ENCODE peak calls at places on chromosomes 13 and 19, in seven cellular contexts. Y is H9, O is mesendoderm, T is IMR-90, F is mesenchymal stem cell, B is H1, Q is trophoblast cell. E is an unnamed sample.

GRCh38 chr19:23823952-23824389 is 65.3 kb upstream of the ZNF681 start:
- DNase-seq in T (no peak), Y (peak), O (peak), F (peak), B (peak), Q (peak), E (peak)

GRCh38 chr13:59996461-59996860 is 167.3 kb downstream of the DIAPH3 start:
- DNase-seq in F (no peak), Y (no peak), B (no peak), Q (no peak), T (no peak), O (no peak), E (no peak)

GRCh38 chr13:40389081-40389641 is 277.3 kb downstream of the FOXO1 start:
- DNase-seq in T (no peak), Y (no peak), O (no peak), F (no peak), Q (no peak), B (no peak), E (no peak)

GRCh38 chr19:33726756-33727155 is 69.9 kb upstream of the KCTD15 start:
- DNase-seq in O (no peak), B (no peak), T (no peak), Q (no peak), Y (no peak), F (no peak), E (no peak)

GRCh38 chr13:44331446-44331845 is 42.2 kb upstream of the SERP2 start:
- DNase-seq in O (no peak), T (no peak), F (peak), Y (no peak), B (no peak), Q (no peak), E (no peak)

GRCh38 chr13:23796546-23796945 is 92.7 kb downstream of the MIPEP start:
- DNase-seq in O (no peak), F (peak), B (no peak), T (peak), Y (no peak), Q (no peak), E (no peak)

GRCh38 chr13:46475586-46475991 is 77.4 kb upstream of the LRCH1 start:
- DNase-seq in B (no peak), Q (no peak), F (peak), T (no peak), O (no peak), Y (no peak), E (no peak)

GRCh38 chr13:33761744-33762143 is 56.2 kb upstream of the RFC3 start:
- DNase-seq in F (no peak), Y (peak), Q (no peak), O (peak), T (no peak), B (no peak), E (no peak)

GRCh38 chr13:106591299-106591698 is 23.4 kb upstream of the ARGLU1 start:
- DNase-seq in F (no peak), Y (no peak), B (no peak), O (no peak), Q (no peak), T (no peak), E (no peak)

GRCh38 chr19:16111909-16112752 is 442 bp downstream of the RAB8A start:
- DNase-seq in Q (peak), Y (no peak), O (no peak), F (no peak), B (no peak), T (no peak), E (no peak)

GRCh38 chr13:88085036-88085435 is 413.9 kb downstream of the SLITRK5 start:
- DNase-seq in Y (no peak), T (no peak), B (no peak), Q (no peak), O (no peak), F (peak), E (no peak)

GRCh38 chr13:61316647-61317046 is 99.0 kb downstream of the PCDH20 start:
- DNase-seq in B (peak), Y (peak), F (no peak), T (no peak), Q (no peak), O (peak), E (no peak)

GRCh38 chr19:34128558-34129250 is 43.6 kb upstream of the LSM14A start:
- DNase-seq in Q (no peak), T (no peak), Y (no peak), F (no peak), B (no peak), O (no peak), E (no peak)

GRCh38 chr19:39352549-39353285 is 10.5 kb downstream of the SAMD4B start:
- DNase-seq in F (no peak), Q (no peak), T (no peak), B (no peak), O (no peak), Y (no peak), E (no peak)

GRCh38 chr13:92976657-92977056 is 249.9 kb upstream of the GPC6 start:
- DNase-seq in Q (no peak), Y (no peak), F (no peak), B (no peak), T (no peak), O (no peak), E (no peak)

GRCh38 chr13:100209857-100210580 is 121.1 kb downstream of the PCCA start:
- DNase-seq in B (no peak), Y (no peak), F (no peak), O (no peak), T (peak), Q (no peak), E (no peak)

GRCh38 chr19:42634409-42635232 is 39.9 kb upstream of the CEACAM8 start:
- DNase-seq in Q (peak), O (peak), F (no peak), B (no peak), T (peak), Y (no peak), E (no peak)

GRCh38 chr19:7519411-7520130 is 2.9 kb upstream of the MCOLN1 start:
- DNase-seq in Y (no peak), B (no peak), F (no peak), O (no peak), T (no peak), Q (no peak), E (no peak)
- H3K18ac ChIP-seq in Y (no peak), B (no peak), F (no peak), O (no peak), T (no peak), Q (no peak), E (no peak)

GRCh38 chr19:30358821-30359580 is 13.2 kb upstream of the ZNF536 start:
- DNase-seq in Y (no peak), F (no peak), T (no peak), B (no peak), O (no peak), Q (no peak), E (no peak)
- H3K18ac ChIP-seq in Y (peak), F (no peak), T (no peak), B (peak), O (no peak), Q (no peak), E (peak)

GRCh38 chr19:48170817-48171347 is 402 bp downstream of the ZSWIM9 start:
- DNase-seq in T (no peak), Q (no peak), F (no peak), Y (peak), B (no peak), O (peak), E (no peak)
- H3K18ac ChIP-seq in T (peak), Q (peak), F (peak), Y (peak), B (no peak), O (peak), E (peak)

GRCh38 chr19:20154636-20155035 is 12.4 kb upstream of the ZNF486 start:
- DNase-seq in Y (no peak), O (no peak), T (no peak), Q (peak), F (no peak), B (no peak), E (no peak)
- H3K18ac ChIP-seq in Y (no peak), O (no peak), T (no peak), Q (no peak), F (no peak), B (no peak), E (no peak)

GRCh38 chr19:48338253-48338755 is 13.0 kb downstream of the EMP3 start:
- DNase-seq in B (no peak), Q (no peak), O (no peak), F (no peak), Y (no peak), T (no peak), E (no peak)
- H3K18ac ChIP-seq in B (no peak), Q (no peak), O (no peak), F (no peak), Y (no peak), T (no peak), E (peak)

GRCh38 chr19:583968-584239 is 5.8 kb upstream of the HCN2 start:
- DNase-seq in O (no peak), T (no peak), B (no peak), F (no peak), Y (no peak), Q (no peak), E (no peak)

GRCh38 chr19:583198-583967 is 6.3 kb upstream of the HCN2 start:
- DNase-seq in F (no peak), T (no peak), Q (no peak), B (no peak), O (no peak), Y (no peak), E (no peak)

GRCh38 chr19:584240-585001 is 5.3 kb upstream of the HCN2 start:
- DNase-seq in F (peak), T (peak), B (no peak), Y (peak), O (peak), Q (peak), E (peak)

GRCh38 chr19:588093-588742 is 1.5 kb upstream of the HCN2 start:
- DNase-seq in T (peak), F (peak), B (peak), Q (peak), Y (peak), O (peak), E (peak)

DNA sequence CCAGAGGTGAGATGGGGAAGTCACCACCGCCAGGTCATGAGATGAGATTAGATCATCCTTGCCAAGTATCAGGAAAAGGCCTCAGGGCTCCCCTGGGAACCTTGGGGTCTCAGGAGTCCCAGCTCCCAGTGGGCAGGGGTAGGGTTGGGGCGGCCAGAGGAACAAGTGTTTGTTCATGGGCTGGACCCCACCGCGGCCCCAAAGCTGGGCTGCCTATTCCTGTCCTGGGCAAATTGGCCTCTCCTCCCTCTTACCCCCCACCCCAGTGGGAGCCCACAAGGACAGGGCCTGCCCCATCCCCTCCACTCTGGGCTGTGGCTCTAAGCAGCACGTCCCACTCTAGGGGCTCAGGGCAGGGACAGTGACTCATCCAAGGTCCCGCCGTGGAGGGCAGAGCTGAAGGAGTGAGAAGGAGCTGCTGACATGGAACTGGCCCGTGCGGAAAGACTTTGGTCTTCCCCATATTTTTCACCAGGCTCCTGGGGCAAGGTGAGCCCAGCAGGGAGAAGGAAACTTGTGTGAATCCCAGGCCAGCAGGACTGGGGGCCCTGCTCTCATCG is 4.0 kb upstream of the HCN2 start:
- DNase-seq in F (no peak), Y (no peak), B (no peak), T (no peak), Q (no peak), O (no peak), E (no peak)
- H3K18ac ChIP-seq in F (no peak), Y (no peak), B (no peak), T (no peak), Q (no peak), O (no peak), E (no peak)

E was measured in neuronal stem cell.